ENCODE peak calls at places on chromosome 7, in eight cellular contexts. One of them, this sample, is unnamed. For H3K36me3, the result is how much of the 10 kb centered on the place peaks cover.

GRCh38 chr7:114554781-114555537 is 140.3 kb downstream of the FOXP2 start:
- DNase-seq in MM.1S: no peak
- DNase-seq in K562: no peak
- DNase-seq in uterus: no peak
- DNase-seq in CD8-positive, alpha-beta T cell: no peak
- DNase-seq in testis: no peak
- DNase-seq in mucosa of descending colon: no peak
- DNase-seq in colonic mucosa: no peak
- DNase-seq in this sample: no peak

GRCh38 chr7:87127019-87127418 is 25.2 kb upstream of the DMTF1 start:
- DNase-seq in MM.1S: no peak
- DNase-seq in K562: no peak
- DNase-seq in uterus: no peak
- DNase-seq in CD8-positive, alpha-beta T cell: no peak
- DNase-seq in testis: no peak
- DNase-seq in mucosa of descending colon: no peak
- DNase-seq in colonic mucosa: no peak
- DNase-seq in this sample: no peak

GRCh38 chr7:1348836-1349335 is 110.4 kb downstream of the MICALL2 start:
- DNase-seq in MM.1S: no peak
- DNase-seq in K562: no peak
- DNase-seq in uterus: no peak
- DNase-seq in CD8-positive, alpha-beta T cell: no peak
- DNase-seq in testis: no peak
- DNase-seq in mucosa of descending colon: no peak
- DNase-seq in colonic mucosa: no peak
- DNase-seq in this sample: no peak

GRCh38 chr7:101747758-101748345 is 69.6 kb upstream of the CUX1 start:
- DNase-seq in MM.1S: no peak
- DNase-seq in K562: no peak
- DNase-seq in uterus: no peak
- DNase-seq in CD8-positive, alpha-beta T cell: no peak
- DNase-seq in testis: no peak
- DNase-seq in mucosa of descending colon: no peak
- DNase-seq in colonic mucosa: no peak
- DNase-seq in this sample: no peak

GRCh38 chr7:4733936-4734528 is 41.4 kb upstream of the AP5Z1 start:
- DNase-seq in MM.1S: no peak
- DNase-seq in K562: no peak
- DNase-seq in uterus: no peak
- DNase-seq in CD8-positive, alpha-beta T cell: no peak
- DNase-seq in testis: no peak
- DNase-seq in mucosa of descending colon: no peak
- DNase-seq in colonic mucosa: no peak
- DNase-seq in this sample: no peak

GRCh38 chr7:64544010-64544409 is 18.9 kb downstream of the ZNF680 start:
- DNase-seq in MM.1S: no peak
- DNase-seq in K562: no peak
- DNase-seq in uterus: no peak
- DNase-seq in CD8-positive, alpha-beta T cell: no peak
- DNase-seq in testis: no peak
- DNase-seq in mucosa of descending colon: no peak
- DNase-seq in colonic mucosa: no peak
- DNase-seq in this sample: no peak

GRCh38 chr7:158001621-158002320 is 585.9 kb downstream of the PTPRN2 start:
- DNase-seq in MM.1S: no peak
- DNase-seq in K562: no peak
- DNase-seq in uterus: no peak
- DNase-seq in CD8-positive, alpha-beta T cell: no peak
- DNase-seq in testis: no peak
- DNase-seq in mucosa of descending colon: no peak
- DNase-seq in colonic mucosa: no peak
- DNase-seq in this sample: no peak

GRCh38 chr7:141076377-141076776 is 2.5 kb downstream of the TMEM178B start:
- DNase-seq in MM.1S: no peak
- DNase-seq in K562: no peak
- DNase-seq in uterus: no peak
- DNase-seq in CD8-positive, alpha-beta T cell: no peak
- DNase-seq in testis: peak
- DNase-seq in mucosa of descending colon: no peak
- DNase-seq in colonic mucosa: no peak
- DNase-seq in this sample: no peak

GRCh38 chr7:22230238-22230637 is 126.7 kb downstream of the RAPGEF5 start:
- DNase-seq in MM.1S: no peak
- DNase-seq in K562: no peak
- DNase-seq in uterus: no peak
- DNase-seq in CD8-positive, alpha-beta T cell: no peak
- DNase-seq in testis: no peak
- DNase-seq in mucosa of descending colon: no peak
- DNase-seq in colonic mucosa: no peak
- DNase-seq in this sample: no peak

GRCh38 chr7:143514995-143515735 is 37.5 kb downstream of the TAS2R41 start:
- DNase-seq in MM.1S: no peak
- DNase-seq in K562: no peak
- DNase-seq in uterus: no peak
- DNase-seq in CD8-positive, alpha-beta T cell: no peak
- DNase-seq in testis: no peak
- DNase-seq in mucosa of descending colon: no peak
- DNase-seq in colonic mucosa: no peak
- DNase-seq in this sample: no peak

GRCh38 chr7:90469554-90469953 is at the start of gene PTTG1IP2:
- DNase-seq in MM.1S: no peak
- DNase-seq in K562: no peak
- DNase-seq in uterus: no peak
- DNase-seq in CD8-positive, alpha-beta T cell: no peak
- DNase-seq in testis: no peak
- DNase-seq in mucosa of descending colon: no peak
- DNase-seq in colonic mucosa: no peak
- DNase-seq in this sample: no peak

GRCh38 chr7:133695976-133696531 is 431.1 kb upstream of the LRGUK start:
- DNase-seq in MM.1S: no peak
- DNase-seq in K562: no peak
- DNase-seq in uterus: no peak
- DNase-seq in CD8-positive, alpha-beta T cell: no peak
- DNase-seq in testis: no peak
- DNase-seq in mucosa of descending colon: no peak
- DNase-seq in colonic mucosa: no peak
- DNase-seq in this sample: no peak

GRCh38 chr7:151886783-151887182 is 9.9 kb upstream of the PRKAG2 start:
- DNase-seq in MM.1S: no peak
- DNase-seq in K562: no peak
- DNase-seq in uterus: no peak
- DNase-seq in CD8-positive, alpha-beta T cell: no peak
- DNase-seq in testis: no peak
- DNase-seq in mucosa of descending colon: no peak
- DNase-seq in colonic mucosa: no peak
- DNase-seq in this sample: no peak

DNA sequence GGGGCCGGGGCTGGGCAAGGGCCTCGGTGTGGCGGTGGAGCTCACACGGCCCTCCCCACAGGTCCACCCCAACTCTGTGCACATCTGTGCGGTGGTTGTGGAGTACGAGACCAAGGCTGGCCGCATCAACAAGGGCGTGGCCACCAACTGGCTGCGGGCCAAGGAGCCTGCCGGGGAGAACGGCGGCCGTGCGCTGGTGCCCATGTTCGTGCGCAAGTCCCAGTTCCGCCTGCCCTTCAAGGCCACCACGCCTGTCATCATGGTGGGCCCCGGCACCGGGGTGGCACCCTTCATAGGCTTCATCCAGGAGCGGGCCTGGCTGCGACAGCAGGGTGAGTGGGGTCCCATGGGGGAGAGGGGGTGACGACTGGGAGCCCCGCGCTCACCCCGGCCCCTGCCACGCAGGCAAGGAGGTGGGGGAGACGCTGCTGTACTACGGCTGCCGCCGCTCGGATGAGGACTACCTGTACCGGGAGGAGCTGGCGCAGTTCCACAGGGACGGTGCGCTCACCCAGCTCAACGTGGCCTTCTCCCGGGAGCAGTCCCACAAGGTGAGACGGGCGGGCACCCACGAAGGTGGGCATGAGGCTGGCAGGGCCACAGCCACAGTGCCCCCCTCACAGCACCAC is 8.8 kb downstream of the TMEM120A start:
- DNase-seq in MM.1S: no peak
- DNase-seq in K562: peak
- DNase-seq in uterus: peak
- DNase-seq in CD8-positive, alpha-beta T cell: no peak
- DNase-seq in testis: peak
- DNase-seq in mucosa of descending colon: peak
- DNase-seq in colonic mucosa: peak
- DNase-seq in this sample: no peak
- H3K36me3 ChIP-seq in MM.1S: under half
- H3K36me3 ChIP-seq in K562: half or more
- H3K36me3 ChIP-seq in uterus: under half
- H3K36me3 ChIP-seq in CD8-positive, alpha-beta T cell: under half
- H3K36me3 ChIP-seq in testis: under half
- H3K36me3 ChIP-seq in mucosa of descending colon: under half
- H3K36me3 ChIP-seq in colonic mucosa: under half
- H3K36me3 ChIP-seq in this sample: half or more

GRCh38 chr7:97021443-97022261 is 3.0 kb downstream of the DLX5 start:
- DNase-seq in MM.1S: no peak
- DNase-seq in K562: no peak
- DNase-seq in uterus: no peak
- DNase-seq in CD8-positive, alpha-beta T cell: no peak
- DNase-seq in testis: no peak
- DNase-seq in mucosa of descending colon: no peak
- DNase-seq in colonic mucosa: no peak
- DNase-seq in this sample: no peak

GRCh38 chr7:97024209-97025129 is at the start of gene DLX5:
- DNase-seq in MM.1S: no peak
- DNase-seq in K562: no peak
- DNase-seq in uterus: no peak
- DNase-seq in CD8-positive, alpha-beta T cell: no peak
- DNase-seq in testis: peak
- DNase-seq in mucosa of descending colon: no peak
- DNase-seq in colonic mucosa: no peak
- DNase-seq in this sample: no peak

GRCh38 chr7:97025130-97025499 is 484 bp upstream of the DLX5 start:
- DNase-seq in MM.1S: no peak
- DNase-seq in K562: no peak
- DNase-seq in uterus: no peak
- DNase-seq in CD8-positive, alpha-beta T cell: no peak
- DNase-seq in testis: no peak
- DNase-seq in mucosa of descending colon: no peak
- DNase-seq in colonic mucosa: no peak
- DNase-seq in this sample: no peak

GRCh38 chr7:97020601-97021442 is 3.8 kb downstream of the DLX5 start:
- DNase-seq in MM.1S: no peak
- DNase-seq in K562: no peak
- DNase-seq in uterus: no peak
- DNase-seq in CD8-positive, alpha-beta T cell: no peak
- DNase-seq in testis: no peak
- DNase-seq in mucosa of descending colon: no peak
- DNase-seq in colonic mucosa: no peak
- DNase-seq in this sample: no peak

DNA sequence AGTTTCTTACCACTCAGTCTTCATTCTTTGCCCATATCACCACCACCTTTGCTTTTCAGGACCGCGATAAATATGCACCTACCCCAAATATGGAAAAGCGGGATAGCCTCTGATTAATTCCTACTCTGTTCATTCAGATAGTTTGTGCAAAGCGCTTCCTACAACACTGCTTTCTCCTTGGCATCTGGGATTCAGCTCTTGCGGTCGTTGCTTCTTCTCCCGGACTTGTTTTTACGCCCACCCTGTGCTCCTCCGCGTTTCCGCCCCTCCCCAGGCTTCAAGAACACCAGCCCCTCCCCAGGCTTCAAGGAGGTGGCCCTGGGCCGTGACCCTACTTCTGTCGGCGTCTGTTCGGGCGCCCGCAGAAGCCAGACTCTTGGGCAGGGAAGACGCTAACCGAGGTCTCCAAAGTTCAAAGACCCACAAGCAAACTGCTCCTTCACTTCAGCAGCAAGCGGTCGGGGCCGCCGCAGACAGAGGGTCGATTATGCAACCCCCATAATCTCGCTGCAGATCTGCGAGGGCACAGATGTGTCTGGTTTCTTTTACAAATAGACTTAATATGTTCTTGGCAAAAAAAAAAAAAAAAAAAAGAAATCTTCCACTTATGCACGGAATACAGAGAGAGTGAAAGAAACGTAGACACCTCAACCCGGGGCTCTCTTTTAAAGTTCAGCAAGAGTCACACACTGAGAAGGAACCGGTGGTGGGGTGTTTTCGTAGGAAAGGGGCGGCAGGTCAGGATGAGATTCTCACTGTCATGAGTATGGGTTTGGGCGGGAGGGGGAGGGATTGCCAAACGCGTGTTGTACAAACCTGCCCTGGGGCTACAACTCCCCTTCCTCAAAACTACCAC is 2.0 kb downstream of the DLX5 start:
- DNase-seq in MM.1S: no peak
- DNase-seq in K562: no peak
- DNase-seq in uterus: no peak
- DNase-seq in CD8-positive, alpha-beta T cell: no peak
- DNase-seq in testis: no peak
- DNase-seq in mucosa of descending colon: no peak
- DNase-seq in colonic mucosa: no peak
- DNase-seq in this sample: no peak
- H3K4me3 ChIP-seq in MM.1S: no peak
- H3K4me3 ChIP-seq in K562: no peak
- H3K4me3 ChIP-seq in uterus: no peak
- H3K4me3 ChIP-seq in CD8-positive, alpha-beta T cell: no peak
- H3K4me3 ChIP-seq in testis: peak
- H3K4me3 ChIP-seq in mucosa of descending colon: no peak
- H3K4me3 ChIP-seq in colonic mucosa: no peak
- H3K4me3 ChIP-seq in this sample: no peak

GRCh38 chr7:23514755-23515154 is 17.0 kb downstream of the TRA2A start:
- DNase-seq in MM.1S: peak
- DNase-seq in K562: no peak
- DNase-seq in uterus: no peak
- DNase-seq in CD8-positive, alpha-beta T cell: no peak
- DNase-seq in testis: no peak
- DNase-seq in mucosa of descending colon: no peak
- DNase-seq in colonic mucosa: no peak
- DNase-seq in this sample: no peak

GRCh38 chr7:23524473-23524872 is 7.3 kb downstream of the TRA2A start:
- DNase-seq in MM.1S: no peak
- DNase-seq in K562: no peak
- DNase-seq in uterus: no peak
- DNase-seq in CD8-positive, alpha-beta T cell: no peak
- DNase-seq in testis: no peak
- DNase-seq in mucosa of descending colon: no peak
- DNase-seq in colonic mucosa: no peak
- DNase-seq in this sample: no peak

GRCh38 chr7:23523486-23524075 is 8.2 kb downstream of the TRA2A start:
- DNase-seq in MM.1S: peak
- DNase-seq in K562: no peak
- DNase-seq in uterus: no peak
- DNase-seq in CD8-positive, alpha-beta T cell: no peak
- DNase-seq in testis: no peak
- DNase-seq in mucosa of descending colon: no peak
- DNase-seq in colonic mucosa: no peak
- DNase-seq in this sample: no peak

GRCh38 chr7:23520582-23520981 is 11.2 kb downstream of the TRA2A start:
- DNase-seq in MM.1S: no peak
- DNase-seq in K562: no peak
- DNase-seq in uterus: no peak
- DNase-seq in CD8-positive, alpha-beta T cell: no peak
- DNase-seq in testis: no peak
- DNase-seq in mucosa of descending colon: no peak
- DNase-seq in colonic mucosa: no peak
- DNase-seq in this sample: no peak
- H3K36me3 ChIP-seq in MM.1S: under half
- H3K36me3 ChIP-seq in K562: half or more
- H3K36me3 ChIP-seq in uterus: under half
- H3K36me3 ChIP-seq in CD8-positive, alpha-beta T cell: under half
- H3K36me3 ChIP-seq in testis: under half
- H3K36me3 ChIP-seq in mucosa of descending colon: under half
- H3K36me3 ChIP-seq in colonic mucosa: under half
- H3K36me3 ChIP-seq in this sample: under half

GRCh38 chr7:131513245-131514061 is 43.0 kb downstream of the PODXL start:
- DNase-seq in MM.1S: peak
- DNase-seq in K562: peak
- DNase-seq in uterus: peak
- DNase-seq in CD8-positive, alpha-beta T cell: peak
- DNase-seq in testis: peak
- DNase-seq in mucosa of descending colon: peak
- DNase-seq in colonic mucosa: peak
- DNase-seq in this sample: peak
- H3K4me3 ChIP-seq in MM.1S: no peak
- H3K4me3 ChIP-seq in K562: no peak
- H3K4me3 ChIP-seq in uterus: no peak
- H3K4me3 ChIP-seq in CD8-positive, alpha-beta T cell: no peak
- H3K4me3 ChIP-seq in testis: no peak
- H3K4me3 ChIP-seq in mucosa of descending colon: no peak
- H3K4me3 ChIP-seq in colonic mucosa: no peak
- H3K4me3 ChIP-seq in this sample: no peak